ENCODE peak calls at places on chromosomes 5 and 9, in five cellular contexts. K is HuH-7.5; P is Right ventricle myocardium inferior; Z is nucleus accumbens; W is stimulated activated CD8-positive, alpha-beta memory T cell treated with anti-CD3 and anti-CD28 coated beads, Interleukin-4, amount 100 ng/mL, for 48 hours. I is an unnamed sample.

GRCh38 chr9:21550392-21550791 is 68.3 kb upstream of the IFNE start:
- DNase-seq in W (no peak), P (no peak), K (no peak), Z (no peak), I (no peak)

GRCh38 chr5:172832383-172833315 is 1.4 kb upstream of the ERGIC1 start:
- DNase-seq in P (no peak), Z (no peak), W (no peak), K (no peak), I (no peak)

GRCh38 chr5:115575167-115576070 is 26.9 kb downstream of the TICAM2 start:
- DNase-seq in Z (no peak), P (no peak), W (no peak), K (no peak), I (no peak)

GRCh38 chr9:78261403-78262001 is 25.6 kb downstream of the CEP78 start:
- DNase-seq in P (no peak), K (no peak), Z (no peak), W (no peak), I (no peak)

GRCh38 chr9:119218293-119218692 is 150.9 kb downstream of the BRINP1 start:
- DNase-seq in K (no peak), W (no peak), P (no peak), Z (no peak), I (no peak)

GRCh38 chr9:83981126-83981871 is 694 bp downstream of the RMI1 start:
- DNase-seq in K (peak; percentile 45), P (no peak), W (peak; percentile 42), Z (peak; percentile 67), I (no peak)

GRCh38 chr9:110936719-110937452 is 101.4 kb downstream of the LPAR1 start:
- DNase-seq in Z (no peak), W (no peak), P (no peak), K (no peak), I (no peak)

GRCh38 chr9:7762600-7762999 is 37.0 kb downstream of the DMAC1 start:
- DNase-seq in Z (no peak), K (no peak), W (no peak), P (no peak), I (no peak)

GRCh38 chr5:116990010-116990409 is 415.4 kb upstream of the SEMA6A start:
- DNase-seq in Z (peak; percentile 28), W (no peak), K (no peak), P (no peak), I (no peak)

GRCh38 chr9:126049896-126050604 is 276.6 kb upstream of the MVB12B start:
- DNase-seq in K (no peak), P (no peak), W (no peak), Z (no peak), I (no peak)

GRCh38 chr5:1140818-1141189 is 28.9 kb upstream of the SLC12A7 start:
- DNase-seq in Z (no peak), K (no peak), P (no peak), W (no peak), I (no peak)

GRCh38 chr5:158431369-158432029 is 572.6 kb upstream of the CLINT1 start:
- DNase-seq in K (no peak), P (no peak), Z (no peak), W (no peak), I (no peak)

GRCh38 chr5:133327946-133328401 is 276.2 kb downstream of the HSPA4 start:
- DNase-seq in K (no peak), P (no peak), W (no peak), Z (no peak), I (peak; percentile 46)

GRCh38 chr5:149002053-149002452 is 60.8 kb downstream of the SH3TC2 start:
- DNase-seq in P (no peak), K (peak; percentile 27), W (no peak), Z (no peak), I (no peak)

GRCh38 chr5:124880903-124881302 is 134.5 kb upstream of the ZNF608 start:
- DNase-seq in P (no peak), K (no peak), W (no peak), Z (no peak), I (no peak)

GRCh38 chr5:136012041-136012804 is 16.6 kb upstream of the TGFBI start:
- DNase-seq in P (no peak), W (no peak), K (no peak), Z (no peak), I (no peak)

GRCh38 chr5:89729623-89730390 is 679.7 kb downstream of the CETN3 start:
- DNase-seq in Z (no peak), P (no peak), K (no peak), W (no peak), I (no peak)

GRCh38 chr5:138580777-138581176 is 5.6 kb upstream of the HSPA9 start:
- DNase-seq in Z (no peak), K (no peak), P (no peak), W (no peak), I (no peak)

GRCh38 chr9:129307227-129307970 is 129.3 kb upstream of the IER5L start:
- DNase-seq in W (peak; percentile 17), P (no peak), K (no peak), Z (no peak), I (no peak)

GRCh38 chr5:134620634-134621033 is 12.0 kb downstream of the SAR1B start:
- DNase-seq in K (no peak), W (no peak), P (no peak), Z (no peak), I (no peak)

GRCh38 chr5:104431946-104432345 is 869.4 kb upstream of the NUDT12 start:
- DNase-seq in W (no peak), P (no peak), Z (no peak), K (no peak), I (no peak)

GRCh38 chr5:138438724-138439536 is at the start of gene REEP2:
- DNase-seq in P (peak; percentile 73), K (peak; percentile 60), Z (peak; percentile 33), W (peak; percentile 80), I (peak; percentile 62)

GRCh38 chr9:132114102-132114707 is 34.5 kb upstream of the MED27 start:
- DNase-seq in Z (peak; percentile 44), K (peak; percentile 68), P (no peak), W (peak; percentile 72), I (peak; percentile 78)

GRCh38 chr5:31225118-31225517 is 31.6 kb downstream of the CDH6 start:
- DNase-seq in W (no peak), K (no peak), P (no peak), Z (no peak), I (no peak)

GRCh38 chr5:96952118-96952750 is 16.4 kb downstream of the LNPEP start:
- DNase-seq in P (no peak), Z (no peak), K (no peak), W (no peak), I (no peak)

GRCh38 chr5:95840969-95841368 is 18.4 kb upstream of the GLRX start:
- DNase-seq in W (no peak), P (no peak), K (no peak), Z (no peak), I (no peak)

GRCh38 chr5:152634596-152634995 is 229.5 kb upstream of the NMUR2 start:
- DNase-seq in P (no peak), Z (peak; percentile 11), K (no peak), W (no peak), I (peak; percentile 31)